ENCODE peak calls at places on chromosomes 12 and 14, in ten cellular contexts. V, N, X, Y, B, C, S, H, U and D are unnamed samples.
A peak's percentile ranks its signal among the peaks of the same experiment; 100 is the strongest.

GRCh38 chr12:72774023-72774422 is 501.9 kb downstream of the TRHDE start:
- ATAC-seq in B (no peak), C (no peak), X (no peak), Y (no peak), H (no peak), S (no peak), V (no peak), U (no peak), N (no peak), D (no peak)

GRCh38 chr12:67721216-67721615 is 72.7 kb downstream of the DYRK2 start:
- ATAC-seq in C (no peak), U (peak; percentile 26), X (no peak), N (no peak), H (no peak), B (no peak), V (no peak), Y (no peak), S (peak; percentile 94), D (no peak)

GRCh38 chr12:123950476-123951169 is 22.0 kb downstream of the CCDC92 start:
- ATAC-seq in U (peak; percentile 66), X (no peak), H (no peak), S (peak; percentile 23), B (no peak), Y (no peak), N (no peak), V (no peak), C (no peak), D (no peak)

GRCh38 chr12:125140239-125140917 is 75.1 kb downstream of the AACS start:
- ATAC-seq in N (peak; percentile 60), S (no peak), H (no peak), X (no peak), U (no peak), C (no peak), V (no peak), Y (no peak), B (no peak), D (no peak)

GRCh38 chr12:108538796-108539195 is 22.2 kb downstream of the SART3 start:
- ATAC-seq in N (no peak), U (no peak), V (no peak), H (no peak), S (no peak), B (no peak), Y (no peak), X (no peak), C (no peak), D (no peak)

GRCh38 chr12:58386136-58386535 is 444.8 kb downstream of the ATP23 start:
- ATAC-seq in C (no peak), N (no peak), B (no peak), S (no peak), Y (no peak), U (no peak), H (no peak), V (no peak), X (no peak), D (no peak)

GRCh38 chr14:100067971-100068959 is 3.0 kb downstream of the EVL start:
- ATAC-seq in U (peak; percentile 28), S (peak; percentile 17), N (peak; percentile 65), Y (peak; percentile 65), C (no peak), V (peak; percentile 74), B (peak; percentile 58), H (peak; percentile 64), X (peak; percentile 44), D (peak; percentile 64)

GRCh38 chr12:52205584-52206308 is 13.9 kb upstream of the KRT80 start:
- ATAC-seq in B (no peak), X (no peak), C (no peak), U (no peak), S (no peak), Y (no peak), H (no peak), V (no peak), N (no peak), D (no peak)

GRCh38 chr12:105672576-105672975 is 342.1 kb downstream of the C12orf75 start:
- ATAC-seq in Y (no peak), S (peak; percentile 87), V (no peak), U (peak; percentile 81), C (no peak), B (no peak), X (no peak), N (no peak), H (no peak), D (no peak)

GRCh38 chr14:76884853-76885276 is 58.7 kb downstream of the LRRC74A start:
- ATAC-seq in U (peak; percentile 63), H (no peak), C (no peak), S (peak; percentile 75), Y (no peak), V (no peak), X (no peak), B (no peak), N (no peak), D (no peak)

GRCh38 chr12:104694161-104694560 is 237.4 kb downstream of the CHST11 start:
- ATAC-seq in U (no peak), V (no peak), X (no peak), H (no peak), B (no peak), N (no peak), S (no peak), C (no peak), Y (no peak), D (no peak)

GRCh38 chr12:114006482-114007425 is 40.6 kb upstream of the RBM19 start:
- ATAC-seq in H (no peak), U (no peak), N (peak; percentile 58), C (no peak), S (no peak), Y (no peak), B (no peak), V (no peak), X (no peak), D (no peak)

GRCh38 chr12:113196582-113196981 is 11.1 kb downstream of the RITA1 start:
- ATAC-seq in S (peak; percentile 15), N (no peak), U (peak; percentile 47), X (peak; percentile 6), B (peak; percentile 6), H (no peak), C (no peak), Y (no peak), V (no peak), D (peak; percentile 28)

GRCh38 chr14:24851837-24852236 is 198.1 kb downstream of the STXBP6 start:
- ATAC-seq in Y (no peak), H (no peak), S (no peak), N (no peak), C (no peak), X (no peak), B (no peak), U (no peak), V (no peak), D (no peak)

GRCh38 chr12:132537049-132537448 is 47.1 kb downstream of the FBRSL1 start:
- ATAC-seq in U (no peak), X (no peak), H (no peak), N (no peak), Y (no peak), B (no peak), C (no peak), V (no peak), S (no peak), D (no peak)

GRCh38 chr14:71054706-71055105 is 147.4 kb downstream of the PCNX1 start:
- ATAC-seq in S (no peak), H (no peak), V (no peak), C (no peak), Y (no peak), X (no peak), B (no peak), N (no peak), U (no peak), D (no peak)

GRCh38 chr12:66288121-66288520 is 14.2 kb upstream of the HELB start:
- ATAC-seq in U (no peak), X (no peak), H (peak; percentile 94), Y (peak; percentile 89), C (no peak), S (no peak), N (no peak), B (peak; percentile 97), V (peak; percentile 96), D (peak; percentile 80)

GRCh38 chr14:75646762-75647161 is 13.9 kb downstream of the ERG28 start:
- ATAC-seq in S (no peak), U (peak; percentile 92), H (no peak), Y (no peak), N (no peak), V (no peak), B (no peak), C (no peak), X (no peak), D (no peak)

GRCh38 chr14:78445275-78445674 is 275.1 kb downstream of the NRXN3 start:
- ATAC-seq in C (no peak), V (no peak), N (no peak), U (no peak), Y (no peak), B (peak; percentile 59), X (no peak), H (no peak), S (no peak), D (no peak)

GRCh38 chr14:99176156-99176945 is 95.6 kb downstream of the BCL11B start:
- ATAC-seq in C (no peak), B (peak; percentile 11), Y (no peak), U (no peak), S (no peak), H (no peak), V (no peak), N (no peak), X (no peak), D (no peak)

GRCh38 chr14:33938131-33938949 is 12.5 kb downstream of the EGLN3 start:
- ATAC-seq in C (peak; percentile 89), V (no peak), Y (no peak), H (no peak), U (peak; percentile 82), N (peak; percentile 97), X (no peak), S (peak; percentile 93), B (no peak), D (no peak)

GRCh38 chr12:122959566-122960192 is 6.6 kb downstream of the ABCB9 start:
- ATAC-seq in C (no peak), S (no peak), B (no peak), H (no peak), U (no peak), Y (no peak), V (no peak), N (no peak), X (no peak), D (no peak)

GRCh38 chr14:101972126-101972785 is 7.9 kb downstream of the DYNC1H1 start:
- ATAC-seq in B (no peak), S (peak; percentile 98), X (no peak), H (no peak), C (peak; percentile 99), V (peak; percentile 91), U (peak; percentile 98), N (peak; percentile 99), Y (no peak), D (no peak)

GRCh38 chr12:65565601-65566560 is 258.4 kb upstream of the HMGA2 start:
- ATAC-seq in B (no peak), H (no peak), S (peak; percentile 44), V (peak; percentile 53), X (no peak), N (peak; percentile 69), Y (no peak), C (no peak), U (no peak), D (no peak)

GRCh38 chr14:92928258-92928629 is 5.3 kb downstream of the CHGA start:
- ATAC-seq in V (no peak), C (no peak), S (no peak), H (no peak), N (no peak), B (no peak), X (no peak), U (no peak), Y (no peak), D (no peak)